ENCODE peak calls at places on chromosomes 3 and 15, in ten cellular contexts. Y is cardiac muscle cell, N is AG04450, D is heart left ventricle, U is AG10803, Q is colonic mucosa, G is GM12865, I is upper lobe of right lung, O is HCT116, P is transverse colon. C is an unnamed sample.
A peak's percentile ranks its signal among the peaks of the same experiment; 100 is the strongest.

GRCh38 chr15:99502661-99503060 is 63.1 kb upstream of the MEF2A start:
- DNase-seq in Y (no peak), N (no peak), D (no peak), U (no peak), Q (no peak), G (no peak), I (no peak), O (no peak), P (no peak), C (no peak)

GRCh38 chr3:17808994-17809393 is 66.6 kb upstream of the TBC1D5 start:
- DNase-seq in Y (peak; percentile 32), N (no peak), D (no peak), U (peak; percentile 65), Q (no peak), G (no peak), I (no peak), O (no peak), P (no peak), C (no peak)

GRCh38 chr3:60636846-60637245 is 614.4 kb downstream of the FHIT start:
- DNase-seq in Y (no peak), N (no peak), D (no peak), U (peak; percentile 26), Q (no peak), G (no peak), I (no peak), O (no peak), P (no peak), C (no peak)

GRCh38 chr15:36275656-36276055 is 303.8 kb upstream of the CDIN1 start:
- DNase-seq in Y (no peak), N (no peak), D (no peak), U (no peak), Q (no peak), G (no peak), I (no peak), O (no peak), P (no peak), C (no peak)

GRCh38 chr15:43509923-43510229 is 7.5 kb upstream of the MAP1A start:
- DNase-seq in Y (no peak), N (no peak), D (no peak), U (no peak), Q (no peak), G (no peak), I (no peak), O (no peak), P (no peak), C (no peak)

GRCh38 chr3:113124256-113124830 is 87.0 kb upstream of the BOC start:
- DNase-seq in Y (no peak), N (no peak), D (no peak), U (no peak), Q (no peak), G (no peak), I (no peak), O (no peak), P (no peak), C (no peak)

GRCh38 chr15:43518073-43518761 is 809 bp downstream of the MAP1A start:
- DNase-seq in Y (peak; percentile 55), N (no peak), D (no peak), U (peak; percentile 42), Q (no peak), G (no peak), I (peak; percentile 58), O (no peak), P (no peak), C (no peak)

GRCh38 chr3:81005992-81006391 is 755.5 kb downstream of the GBE1 start:
- DNase-seq in Y (peak; percentile 2), N (no peak), D (no peak), U (no peak), Q (no peak), G (no peak), I (no peak), O (no peak), P (no peak), C (no peak)

GRCh38 chr3:89098964-89099585 is 8.3 kb upstream of the EPHA3 start:
- DNase-seq in Y (peak; percentile 74), N (peak; percentile 10), D (no peak), U (peak; percentile 66), Q (peak; percentile 32), G (peak; percentile 58), I (no peak), O (peak; percentile 7), P (peak; percentile 35), C (peak; percentile 15)

GRCh38 chr3:111197485-111197884 is 125.9 kb downstream of the NECTIN3 start:
- DNase-seq in Y (no peak), N (no peak), D (no peak), U (no peak), Q (no peak), G (no peak), I (no peak), O (no peak), P (no peak), C (no peak)

GRCh38 chr15:50906954-50907865 is 1.3 kb upstream of the AP4E1 start:
- DNase-seq in Y (no peak), N (no peak), D (no peak), U (no peak), Q (peak; percentile 56), G (peak; percentile 94), I (no peak), O (no peak), P (peak; percentile 57), C (no peak)

GRCh38 chr3:36403661-36404060 is 23.4 kb downstream of the STAC start:
- DNase-seq in Y (no peak), N (no peak), D (no peak), U (no peak), Q (no peak), G (no peak), I (no peak), O (no peak), P (no peak), C (no peak)

GRCh38 chr3:36409862-36410261 is 29.6 kb downstream of the STAC start:
- DNase-seq in Y (no peak), N (no peak), D (no peak), U (no peak), Q (no peak), G (no peak), I (no peak), O (no peak), P (no peak), C (no peak)

GRCh38 chr3:36405193-36405592 is 24.9 kb downstream of the STAC start:
- DNase-seq in Y (no peak), N (no peak), D (no peak), U (no peak), Q (no peak), G (no peak), I (no peak), O (no peak), P (no peak), C (no peak)

GRCh38 chr3:36408146-36408545 is 27.8 kb downstream of the STAC start:
- DNase-seq in Y (no peak), N (no peak), D (no peak), U (no peak), Q (no peak), G (no peak), I (no peak), O (no peak), P (no peak), C (no peak)
- TF ChIP-seq CTCF in Y (peak; percentile 31), N (peak; percentile 33), D (no peak), U (peak; percentile 22), Q (no peak), G (peak; percentile 4), I (peak; percentile 38), O (no peak), P (no peak), C (peak; percentile 18)

GRCh38 chr3:169240786-169241486 is 422.6 kb downstream of the MECOM start:
- DNase-seq in Y (no peak), N (no peak), D (no peak), U (no peak), Q (no peak), G (no peak), I (no peak), O (no peak), P (no peak), C (no peak)
- H3K4me3 ChIP-seq in Y (no peak overlapping the region), N (no peak overlapping the region), D (no peak overlapping the region), U (no peak overlapping the region), Q (no peak overlapping the region), G (no peak overlapping the region), I (peak overlapping the region; percentile 42), O (no peak overlapping the region), P (no peak overlapping the region), C (no peak overlapping the region)

GRCh38 chr15:63602595-63602994 is 5.4 kb downstream of the FBXL22 start:
- DNase-seq in Y (no peak), N (no peak), D (no peak), U (no peak), Q (no peak), G (no peak), I (no peak), O (no peak), P (no peak), C (no peak)

GRCh38 chr15:63600646-63601025 is 3.4 kb downstream of the FBXL22 start:
- DNase-seq in Y (peak; percentile 85), N (peak; percentile 78), D (peak; percentile 91), U (peak; percentile 93), Q (peak; percentile 84), G (peak; percentile 98), I (peak; percentile 96), O (peak; percentile 79), P (peak; percentile 91), C (peak; percentile 42)

GRCh38 chr15:63600001-63600645 is 2.9 kb downstream of the FBXL22 start:
- DNase-seq in Y (peak; percentile 39), N (no peak), D (no peak), U (no peak), Q (peak; percentile 54), G (no peak), I (no peak), O (no peak), P (no peak), C (no peak)

GRCh38 chr15:63601727-63602185 is 4.6 kb downstream of the FBXL22 start:
- DNase-seq in Y (no peak), N (no peak), D (no peak), U (no peak), Q (peak; percentile 80), G (peak; percentile 56), I (no peak), O (no peak), P (peak; percentile 73), C (no peak)

GRCh38 chr15:63601026-63601726 is 4.0 kb downstream of the FBXL22 start:
- DNase-seq in Y (peak; percentile 36), N (no peak), D (peak; percentile 39), U (peak; percentile 30), Q (peak; percentile 47), G (peak; percentile 58), I (peak; percentile 79), O (no peak), P (peak; percentile 55), C (no peak)
- TF ChIP-seq CTCF in Y (no peak), N (no peak), D (no peak), U (no peak), Q (no peak), G (no peak), I (no peak), O (no peak), P (peak; percentile 27), C (no peak)

DNA sequence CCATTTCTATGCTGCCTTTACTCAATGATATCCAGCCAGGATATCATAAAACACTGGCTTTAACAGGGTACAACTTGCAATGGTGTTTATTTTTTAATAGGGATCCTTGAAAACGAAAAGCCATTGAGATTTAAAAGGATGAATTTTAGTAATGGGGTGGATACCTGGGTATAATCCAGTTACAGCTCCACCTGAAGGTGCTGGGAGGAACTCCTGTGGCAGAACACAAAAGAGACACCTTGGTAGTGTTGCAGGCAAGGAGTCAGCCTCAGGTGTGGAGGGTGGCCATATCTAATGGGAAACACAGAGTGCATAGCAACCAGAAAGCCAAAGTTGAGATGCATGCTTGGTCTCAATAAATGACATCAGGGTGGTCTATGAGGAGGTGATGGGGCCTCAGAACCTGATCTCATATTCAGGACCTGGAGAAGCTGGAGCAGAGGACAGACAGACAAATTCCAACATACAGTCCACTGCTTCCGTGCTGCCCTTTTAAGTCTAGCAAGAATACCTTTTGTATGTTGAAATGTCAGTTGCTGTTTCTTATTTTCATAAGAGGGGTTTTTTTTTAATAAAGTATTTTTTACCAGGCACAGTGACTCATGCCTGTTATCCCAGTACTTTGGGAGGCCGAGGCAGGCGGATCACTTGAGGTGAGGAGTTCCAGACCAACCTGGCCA is 12.0 kb upstream of the PAQR9 start:
- DNase-seq in Y (no peak), N (no peak), D (no peak), U (no peak), Q (no peak), G (no peak), I (no peak), O (no peak), P (no peak), C (no peak)
- H3K4me3 ChIP-seq in Y (no peak overlapping the region), N (no peak overlapping the region), D (no peak overlapping the region), U (no peak overlapping the region), Q (no peak overlapping the region), G (no peak overlapping the region), I (no peak overlapping the region), O (no peak overlapping the region), P (no peak overlapping the region), C (no peak overlapping the region)